ENCODE peak calls at places on chromosomes 3 and 15, in seven cellular contexts. A, B, C, I, N, L and T are unnamed samples.

GRCh38 chr15:63510548-63510940 is 6.2 kb downstream of the USP3 start:
- DNase-seq in L (no peak), I (peak), N (no peak), A (no peak), C (no peak), B (no peak), T (no peak)

GRCh38 chr3:122200681-122201080 is 17.2 kb downstream of the CASR start:
- DNase-seq in I (no peak), C (peak), B (no peak), L (no peak), N (no peak), A (no peak), T (no peak)

GRCh38 chr3:4218426-4219226 is 84.5 kb upstream of the SETMAR start:
- DNase-seq in L (no peak), N (peak), I (no peak), A (no peak), C (no peak), B (no peak), T (no peak)

GRCh38 chr3:27714692-27715453 is 7.2 kb downstream of the EOMES start:
- DNase-seq in C (no peak), B (no peak), L (no peak), I (no peak), A (no peak), N (no peak), T (no peak)

GRCh38 chr15:93948728-93949127 is 282.6 kb upstream of the MCTP2 start:
- DNase-seq in L (no peak), I (peak), B (no peak), A (no peak), C (peak), N (no peak), T (no peak)

GRCh38 chr3:149339931-149340309 is 6.5 kb upstream of the TM4SF18 start:
- DNase-seq in B (no peak), A (peak), I (peak), L (no peak), N (peak), C (peak), T (peak)

GRCh38 chr3:51937014-51937413 is 4.7 kb downstream of the RRP9 start:
- DNase-seq in N (no peak), A (no peak), I (no peak), L (no peak), B (no peak), C (no peak), T (no peak)

GRCh38 chr15:70802629-70803028 is 39.3 kb upstream of the UACA start:
- DNase-seq in C (no peak), L (no peak), I (no peak), B (no peak), N (no peak), A (peak), T (no peak)

GRCh38 chr3:156518726-156519125 is 36.2 kb downstream of the SSR3 start:
- DNase-seq in A (peak), I (no peak), B (no peak), N (no peak), C (no peak), L (no peak), T (no peak)

GRCh38 chr3:122356402-122356801 is 26.6 kb downstream of the MIX23 start:
- DNase-seq in A (no peak), C (peak), I (no peak), B (no peak), L (no peak), N (peak), T (peak)

GRCh38 chr15:31274496-31275330 is 51.9 kb upstream of the KLF13 start:
- DNase-seq in C (no peak), B (no peak), A (no peak), N (peak), I (peak), L (no peak), T (no peak)

GRCh38 chr3:51974963-51975856 is at the start of gene ABHD14A:
- DNase-seq in A (peak), L (peak), I (peak), C (no peak), N (peak), B (peak), T (peak)

GRCh38 chr15:34436126-34436955 is 1.3 kb downstream of the GOLGA8A start:
- DNase-seq in B (peak), A (no peak), N (no peak), L (no peak), I (no peak), C (no peak), T (no peak)

GRCh38 chr3:189718215-189718614 is 87.0 kb downstream of the TP63 start:
- DNase-seq in A (no peak), B (no peak), N (no peak), L (no peak), I (no peak), C (no peak), T (no peak)

GRCh38 chr15:75732809-75733451 is 20.3 kb upstream of the CSPG4 start:
- DNase-seq in I (peak), A (peak), C (no peak), B (no peak), L (no peak), N (no peak), T (peak)

GRCh38 chr3:195071916-195072820 is 198.8 kb downstream of the XXYLT1 start:
- DNase-seq in I (no peak), A (no peak), B (no peak), L (no peak), N (no peak), C (no peak), T (no peak)

GRCh38 chr15:51198701-51199253 is 104.1 kb upstream of the TNFAIP8L3 start:
- DNase-seq in I (no peak), N (peak), L (no peak), B (no peak), A (no peak), C (no peak), T (no peak)

GRCh38 chr15:71607383-71607782 is 203.0 kb upstream of the NR2E3 start:
- DNase-seq in I (no peak), A (no peak), C (no peak), B (no peak), L (no peak), N (no peak), T (no peak)

GRCh38 chr3:105349988-105350387 is 16.7 kb upstream of the ALCAM start:
- DNase-seq in L (no peak), N (no peak), C (no peak), B (no peak), I (no peak), A (no peak), T (no peak)

GRCh38 chr15:99416191-99417188 is 149.3 kb upstream of the MEF2A start:
- DNase-seq in N (no peak), L (no peak), A (no peak), B (no peak), I (no peak), C (no peak), T (no peak)

GRCh38 chr3:132652640-132653270 is 6.9 kb downstream of the ACAD11 start:
- DNase-seq in L (no peak), I (no peak), B (no peak), N (no peak), A (no peak), C (no peak), T (no peak)